ENCODE peak calls at places on chromosomes 12 and 14, in seven cellular contexts. M is left cardiac atrium; P is NCI-H1105; R is fibroblast of pulmonary artery; G is CD4-positive, CD25-positive, alpha-beta regulatory T cell; Q is stimulated activated CD8-positive, alpha-beta memory T cell treated with anti-CD3 and anti-CD28 coated beads, Interleukin-2, amount 100 ng/mL, for 1 hour; J is NCI-H1436. C is an unnamed sample.

GRCh38 chr14:67941456-67942018 is 122.0 kb downstream of the RAD51B start:
- DNase-seq in Q (no peak), G (no peak), J (no peak), P (no peak), M (no peak), R (peak), C (no peak)

GRCh38 chr12:39905152-39905551 is 200.7 kb downstream of the SLC2A13 start:
- DNase-seq in Q (no peak), P (no peak), M (peak), R (peak), J (no peak), G (no peak), C (no peak)

GRCh38 chr12:133058203-133059125 is 21.2 kb downstream of the ZNF84 start:
- DNase-seq in M (no peak), G (no peak), R (peak), P (no peak), J (no peak), Q (no peak), C (no peak)

GRCh38 chr14:92578511-92578910 is 64.9 kb downstream of the RIN3 start:
- DNase-seq in P (no peak), G (no peak), Q (no peak), R (peak), M (no peak), J (no peak), C (no peak)

GRCh38 chr12:3122841-3123678 is 45.9 kb downstream of the TSPAN9 start:
- DNase-seq in P (no peak), M (peak), G (no peak), R (peak), J (no peak), Q (no peak), C (no peak)

GRCh38 chr12:121175383-121176119 is 34.4 kb upstream of the P2RX4 start:
- DNase-seq in P (no peak), M (no peak), G (no peak), R (no peak), J (no peak), Q (no peak), C (no peak)

GRCh38 chr14:52808101-52808500 is 16.7 kb upstream of the GNPNAT1 start:
- DNase-seq in P (no peak), R (no peak), J (no peak), M (no peak), Q (no peak), G (no peak), C (no peak)

GRCh38 chr14:77625360-77625759 is 8.9 kb upstream of the SPTLC2 start:
- DNase-seq in M (no peak), Q (no peak), G (no peak), P (no peak), J (no peak), R (no peak), C (no peak)

GRCh38 chr12:54357802-54358619 is 6.3 kb downstream of the GPR84 start:
- DNase-seq in R (no peak), G (peak), Q (no peak), P (no peak), M (no peak), J (peak), C (no peak)

GRCh38 chr12:57519758-57520007 is 631 bp downstream of the DDIT3 start:
- DNase-seq in G (peak), P (no peak), Q (no peak), M (no peak), R (no peak), J (no peak), C (no peak)

GRCh38 chr14:26204954-26205479 is 392.8 kb downstream of the NOVA1 start:
- DNase-seq in M (peak), P (peak), G (no peak), R (peak), J (no peak), Q (no peak), C (peak)

GRCh38 chr12:69872804-69873203 is 47.8 kb downstream of the MYRFL start:
- DNase-seq in J (no peak), G (no peak), Q (no peak), R (peak), M (no peak), P (no peak), C (no peak)

GRCh38 chr12:93079271-93079670 is 150.2 kb upstream of the EEA1 start:
- DNase-seq in Q (no peak), P (no peak), G (no peak), M (no peak), R (no peak), J (no peak), C (no peak)

GRCh38 chr14:58884442-58884841 is 246.7 kb downstream of the DACT1 start:
- DNase-seq in J (no peak), G (no peak), Q (no peak), M (no peak), P (no peak), R (no peak), C (no peak)

GRCh38 chr12:42482086-42482819 is 107.3 kb downstream of the PRICKLE1 start:
- DNase-seq in P (no peak), Q (no peak), J (no peak), M (peak), R (peak), G (no peak), C (no peak)

GRCh38 chr12:25242981-25243764 is 7.6 kb downstream of the KRAS start:
- DNase-seq in P (no peak), G (no peak), J (no peak), Q (no peak), M (no peak), R (peak), C (no peak)

GRCh38 chr12:104090685-104091084 is 26.4 kb downstream of the HCFC2 start:
- DNase-seq in P (no peak), R (no peak), J (no peak), Q (no peak), M (no peak), G (no peak), C (no peak)

GRCh38 chr14:101706509-101707284 is 54.8 kb upstream of the PPP2R5C start:
- DNase-seq in R (no peak), Q (no peak), G (no peak), P (no peak), J (no peak), M (no peak), C (no peak)

GRCh38 chr12:118060301-118061010 is 523 bp downstream of the WSB2 start:
- DNase-seq in M (peak), Q (no peak), R (no peak), P (no peak), G (peak), J (no peak), C (peak)

GRCh38 chr14:95620659-95621059 is 65.6 kb upstream of the TCL1B start:
- DNase-seq in R (no peak), G (no peak), J (peak), P (no peak), M (no peak), Q (no peak), C (no peak)

GRCh38 chr12:23204933-23205778 is 580.2 kb downstream of the ETNK1 start:
- DNase-seq in M (no peak), P (peak), J (peak), Q (no peak), G (no peak), R (peak), C (peak)

GRCh38 chr12:73361156-73361866 is 1089.1 kb downstream of the TRHDE start:
- DNase-seq in Q (no peak), P (no peak), R (no peak), G (no peak), J (no peak), M (no peak), C (no peak)

GRCh38 chr14:50831704-50832130 is 755 bp upstream of the NIN start:
- DNase-seq in M (no peak), J (no peak), Q (no peak), P (no peak), R (no peak), G (no peak), C (no peak)

GRCh38 chr12:63084501-63084900 is 66.5 kb downstream of the AVPR1A start:
- DNase-seq in G (no peak), M (no peak), R (no peak), Q (no peak), J (no peak), P (no peak), C (no peak)

C was measured in retina.